ENCODE peak calls at places on chromosome 4, in nine cellular contexts. J is lower lobe of right lung, Z is BE2C, P is Panc1, W is ovary, N is heart left ventricle, C is stomach, M is psoas muscle, A is hepatocyte. Y is an unnamed sample.

GRCh38 chr4:185997287-185997686 is 71.7 kb upstream of the TLR3 start:
- DNase-seq in Z (no peak), J (no peak), N (no peak), A (no peak), W (no peak), C (no peak), M (no peak), P (no peak), Y (no peak)

GRCh38 chr4:168082379-168082778 is 10.0 kb upstream of the ANXA10 start:
- DNase-seq in J (no peak), A (no peak), C (no peak), M (no peak), N (no peak), P (no peak), W (no peak), Z (no peak), Y (no peak)

GRCh38 chr4:243407-243806 is 61.9 kb downstream of the ZNF732 start:
- DNase-seq in W (no peak), Z (no peak), C (no peak), N (no peak), A (no peak), P (no peak), J (no peak), M (no peak), Y (no peak)

GRCh38 chr4:55439023-55439422 is 43.3 kb downstream of the TMEM165 start:
- DNase-seq in J (no peak), M (no peak), A (no peak), Z (no peak), W (no peak), N (no peak), C (no peak), P (no peak), Y (no peak)

GRCh38 chr4:152304220-152304619 is 231.7 kb downstream of the FBXW7 start:
- DNase-seq in J (no peak), C (no peak), M (no peak), W (no peak), A (no peak), N (no peak), P (no peak), Z (no peak), Y (no peak)

GRCh38 chr4:87840149-87840548 is 7.4 kb downstream of the MEPE start:
- DNase-seq in W (no peak), C (no peak), J (no peak), N (no peak), A (no peak), M (no peak), P (no peak), Z (no peak), Y (no peak)

GRCh38 chr4:164977243-164978164 is at the start of gene TRIM61:
- DNase-seq in C (no peak), P (no peak), Z (peak; percentile 89), J (peak; percentile 63), M (peak; percentile 58), N (peak; percentile 59), W (peak; percentile 77), A (no peak), Y (peak; percentile 76)

GRCh38 chr4:110042540-110043517 is 130.1 kb downstream of the EGF start:
- DNase-seq in A (no peak), P (no peak), W (no peak), M (no peak), J (no peak), Z (no peak), N (no peak), C (no peak), Y (no peak)

GRCh38 chr4:158810487-158811215 is 41.8 kb downstream of the FNIP2 start:
- DNase-seq in C (peak; percentile 58), Z (no peak), M (peak; percentile 74), J (no peak), A (peak; percentile 83), W (peak; percentile 35), N (peak; percentile 69), P (peak; percentile 61), Y (peak; percentile 94)

GRCh38 chr4:85005865-85006377 is 39.4 kb upstream of the WDFY3 start:
- DNase-seq in P (no peak), A (no peak), J (no peak), N (no peak), C (no peak), W (no peak), M (no peak), Z (no peak), Y (peak; percentile 90)

GRCh38 chr4:165592386-165592785 is 213.6 kb downstream of the CPE start:
- DNase-seq in P (no peak), A (no peak), W (no peak), Z (no peak), N (no peak), C (no peak), J (no peak), M (no peak), Y (peak; percentile 90)

GRCh38 chr4:37243061-37243460 is 1.5 kb upstream of the NWD2 start:
- DNase-seq in Z (no peak), C (no peak), N (no peak), M (no peak), W (no peak), A (peak; percentile 8), J (no peak), P (no peak), Y (no peak)

GRCh38 chr4:4880492-4880891 is 21.0 kb downstream of the MSX1 start:
- DNase-seq in J (no peak), W (no peak), P (no peak), M (no peak), A (no peak), C (no peak), Z (no peak), N (no peak), Y (no peak)

GRCh38 chr4:172826346-172826745 is 342.3 kb upstream of the GALNT7 start:
- DNase-seq in C (no peak), A (no peak), P (no peak), Z (no peak), W (no peak), J (no peak), M (no peak), N (no peak), Y (no peak)

GRCh38 chr4:156596026-156596425 is 375.6 kb downstream of the PDGFC start:
- DNase-seq in M (no peak), A (no peak), P (no peak), J (no peak), W (no peak), N (no peak), Z (no peak), C (no peak), Y (no peak)

GRCh38 chr4:123784626-123785025 is 388.0 kb downstream of the SPRY1 start:
- DNase-seq in C (no peak), M (no peak), J (no peak), N (no peak), P (no peak), A (no peak), Z (no peak), W (no peak), Y (no peak)

GRCh38 chr4:16616981-16617380 is 281.5 kb downstream of the LDB2 start:
- DNase-seq in C (no peak), M (no peak), J (no peak), P (no peak), A (peak; percentile 8), W (no peak), N (no peak), Z (no peak), Y (no peak)

DNA sequence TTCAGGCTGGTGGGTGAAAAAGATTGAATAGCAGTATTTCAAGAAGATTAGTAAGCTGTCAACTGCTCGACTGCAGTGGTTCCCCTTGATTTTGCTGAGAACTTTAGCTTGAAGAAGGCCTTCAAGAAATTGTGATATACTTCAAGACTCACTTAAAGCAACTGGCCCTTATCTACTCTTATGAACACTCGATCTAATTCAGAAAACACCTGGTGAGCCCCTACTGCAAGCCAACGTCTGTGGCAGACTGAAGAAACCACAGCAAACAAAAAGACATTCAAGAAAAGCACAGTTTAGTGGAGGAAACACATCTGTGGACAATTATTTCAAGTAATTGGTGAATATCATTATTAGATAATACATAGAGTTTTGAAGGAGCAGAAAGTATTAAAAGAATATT is 118.9 kb downstream of the INPP4B start:
- DNase-seq in C (no peak), M (no peak), N (no peak), A (no peak), J (no peak), Z (no peak), P (no peak), W (no peak), Y (no peak)
- TF ChIP-seq CTCF in C (no peak), M (no peak), N (no peak), A (no peak), J (no peak), Z (no peak), P (no peak), W (no peak), Y (no peak)

GRCh38 chr4:112515278-112516075 is 503 bp downstream of the NEUROG2 start:
- DNase-seq in J (no peak), A (peak; percentile 46), N (no peak), Z (peak; percentile 49), C (no peak), P (no peak), W (peak; percentile 31), M (no peak), Y (peak; percentile 40)
- H3K4me1 ChIP-seq in J (peaks cover 43% of the 10 kb centered on the region), A (peaks cover 32% of the 10 kb centered on the region), N (peaks cover 11% of the 10 kb centered on the region), Z (no peaks in the 10 kb centered on the region), C (peaks cover 50% of the 10 kb centered on the region), P (peaks cover 6% of the 10 kb centered on the region), W (peaks cover 11% of the 10 kb centered on the region), M (peaks cover 7% of the 10 kb centered on the region), Y (peaks cover 7% of the 10 kb centered on the region)

GRCh38 chr4:114752404-114752803 is 153.8 kb downstream of the UGT8 start:
- DNase-seq in Z (no peak), W (no peak), A (no peak), P (no peak), J (no peak), C (no peak), M (no peak), N (no peak), Y (no peak)
- TF ChIP-seq CTCF in Z (no peak), W (no peak), A (no peak), P (no peak), J (no peak), C (no peak), M (no peak), N (no peak), Y (no peak)

DNA sequence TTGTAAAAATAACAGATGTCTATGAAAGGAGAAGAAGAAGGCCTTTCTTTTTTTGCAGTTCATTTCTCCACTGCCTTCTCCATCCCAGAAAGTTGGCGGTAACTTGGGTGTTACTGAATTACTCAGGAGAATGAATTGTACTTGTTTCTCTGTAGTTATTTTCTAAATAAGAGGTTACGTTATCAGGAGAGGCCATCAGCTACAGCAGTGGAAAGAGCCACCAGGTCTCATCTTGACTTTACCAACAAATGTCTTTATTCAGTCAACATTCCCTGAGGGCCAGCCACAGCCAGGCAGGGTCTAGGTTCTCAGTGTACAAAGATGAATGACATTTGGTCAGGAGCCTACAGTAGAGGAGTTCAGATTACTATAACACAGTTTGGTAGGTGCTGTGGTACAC is 8.1 kb downstream of the HADH start:
- DNase-seq in W (no peak), C (no peak), P (no peak), Z (no peak), A (no peak), J (no peak), M (no peak), N (no peak), Y (no peak)
- H3K4me1 ChIP-seq in W (peaks cover 6% of the 10 kb centered on the region), C (peaks cover 46% of the 10 kb centered on the region), P (no peaks in the 10 kb centered on the region), Z (no peaks in the 10 kb centered on the region), A (peaks cover 20% of the 10 kb centered on the region), J (peaks cover 44% of the 10 kb centered on the region), M (peaks cover 89% of the 10 kb centered on the region), N (peaks cover 18% of the 10 kb centered on the region), Y (peaks cover 30% of the 10 kb centered on the region)

DNA sequence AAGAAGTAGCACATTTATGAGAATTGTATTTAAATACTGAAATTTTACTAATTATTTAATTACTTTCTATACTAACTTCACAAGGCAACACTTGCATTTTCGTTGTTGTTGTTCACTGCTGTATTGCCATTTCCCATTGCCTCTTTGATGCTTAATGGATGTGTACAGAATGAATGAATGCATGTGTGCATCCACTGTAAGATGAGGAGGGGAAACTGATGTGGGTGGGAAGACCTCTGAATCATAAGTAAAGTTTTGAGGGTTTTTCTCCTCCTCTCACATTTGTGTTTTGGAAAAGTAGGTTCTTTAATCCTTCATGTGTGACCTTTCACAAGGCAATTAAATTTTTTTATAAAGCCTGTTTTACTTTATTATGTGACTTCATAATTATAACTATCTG is 46.8 kb downstream of the PDLIM5 start:
- DNase-seq in A (no peak), Z (no peak), N (no peak), C (no peak), M (no peak), J (no peak), P (no peak), W (no peak), Y (no peak)
- TF ChIP-seq CTCF in A (no peak), Z (no peak), N (no peak), C (no peak), M (no peak), J (no peak), P (no peak), W (no peak), Y (no peak)

Y was measured in cardiac muscle cell.